ENCODE peak calls at places on chromosomes 16 and 17, in ten cellular contexts. One of them, this sample, is unnamed.

GRCh38 chr16:17224859-17225258 is 245.9 kb downstream of the XYLT1 start:
- DNase-seq in K562: no peak
- DNase-seq in mammary epithelial cell: peak
- DNase-seq in HCT116: no peak
- DNase-seq in IMR-90: peak
- DNase-seq in SK-N-MC: peak
- DNase-seq in H9: no peak
- DNase-seq in DND-41: peak
- DNase-seq in GM23248: peak
- DNase-seq in keratinocyte: no peak
- DNase-seq in this sample: no peak

GRCh38 chr17:41308251-41308917 is 725 bp downstream of the KRTAP16-1 start:
- DNase-seq in K562: no peak
- DNase-seq in mammary epithelial cell: peak
- DNase-seq in HCT116: no peak
- DNase-seq in IMR-90: no peak
- DNase-seq in SK-N-MC: no peak
- DNase-seq in H9: no peak
- DNase-seq in DND-41: peak
- DNase-seq in GM23248: peak
- DNase-seq in keratinocyte: no peak
- DNase-seq in this sample: no peak

GRCh38 chr17:79188048-79188447 is 113.4 kb downstream of the ENGASE start:
- DNase-seq in K562: peak
- DNase-seq in mammary epithelial cell: no peak
- DNase-seq in HCT116: peak
- DNase-seq in IMR-90: no peak
- DNase-seq in SK-N-MC: no peak
- DNase-seq in H9: peak
- DNase-seq in DND-41: no peak
- DNase-seq in GM23248: peak
- DNase-seq in keratinocyte: no peak
- DNase-seq in this sample: no peak

GRCh38 chr16:80804061-80804450 is 342 bp downstream of the CDYL2 start:
- DNase-seq in K562: no peak
- DNase-seq in mammary epithelial cell: peak
- DNase-seq in HCT116: no peak
- DNase-seq in IMR-90: peak
- DNase-seq in SK-N-MC: no peak
- DNase-seq in H9: peak
- DNase-seq in DND-41: no peak
- DNase-seq in GM23248: peak
- DNase-seq in keratinocyte: no peak
- DNase-seq in this sample: peak

GRCh38 chr17:7897773-7898172 is 9.2 kb downstream of the CHD3 start:
- DNase-seq in K562: peak
- DNase-seq in mammary epithelial cell: peak
- DNase-seq in HCT116: no peak
- DNase-seq in IMR-90: peak
- DNase-seq in SK-N-MC: no peak
- DNase-seq in H9: peak
- DNase-seq in DND-41: no peak
- DNase-seq in GM23248: peak
- DNase-seq in keratinocyte: no peak
- DNase-seq in this sample: no peak

GRCh38 chr16:35252356-35252936 is 1793.0 kb downstream of the TP53TG3F start:
- DNase-seq in K562: no peak
- DNase-seq in mammary epithelial cell: no peak
- DNase-seq in HCT116: no peak
- DNase-seq in IMR-90: peak
- DNase-seq in SK-N-MC: no peak
- DNase-seq in H9: no peak
- DNase-seq in DND-41: no peak
- DNase-seq in GM23248: peak
- DNase-seq in keratinocyte: no peak
- DNase-seq in this sample: no peak

GRCh38 chr17:62995377-62995885 is 29.4 kb downstream of the TANC2 start:
- DNase-seq in K562: peak
- DNase-seq in mammary epithelial cell: peak
- DNase-seq in HCT116: peak
- DNase-seq in IMR-90: peak
- DNase-seq in SK-N-MC: peak
- DNase-seq in H9: no peak
- DNase-seq in DND-41: peak
- DNase-seq in GM23248: peak
- DNase-seq in keratinocyte: no peak
- DNase-seq in this sample: peak

GRCh38 chr16:81994485-81994884 is 16.8 kb downstream of the SDR42E1 start:
- DNase-seq in K562: peak
- DNase-seq in mammary epithelial cell: no peak
- DNase-seq in HCT116: no peak
- DNase-seq in IMR-90: no peak
- DNase-seq in SK-N-MC: no peak
- DNase-seq in H9: no peak
- DNase-seq in DND-41: no peak
- DNase-seq in GM23248: peak
- DNase-seq in keratinocyte: no peak
- DNase-seq in this sample: no peak

GRCh38 chr16:369275-369865 is 968 bp downstream of the MRPL28 start:
- DNase-seq in K562: no peak
- DNase-seq in mammary epithelial cell: no peak
- DNase-seq in HCT116: no peak
- DNase-seq in IMR-90: no peak
- DNase-seq in SK-N-MC: no peak
- DNase-seq in H9: no peak
- DNase-seq in DND-41: no peak
- DNase-seq in GM23248: no peak
- DNase-seq in keratinocyte: no peak
- DNase-seq in this sample: no peak
- H3K9ac ChIP-seq in K562: peak
- H3K9ac ChIP-seq in mammary epithelial cell: no peak
- H3K9ac ChIP-seq in HCT116: peak
- H3K9ac ChIP-seq in IMR-90: no peak
- H3K9ac ChIP-seq in SK-N-MC: peak
- H3K9ac ChIP-seq in H9: no peak
- H3K9ac ChIP-seq in DND-41: peak
- H3K9ac ChIP-seq in GM23248: peak
- H3K9ac ChIP-seq in keratinocyte: peak
- H3K9ac ChIP-seq in this sample: no peak

GRCh38 chr17:31595666-31596381 is 204.3 kb downstream of the RAB11FIP4 start:
- DNase-seq in K562: no peak
- DNase-seq in mammary epithelial cell: no peak
- DNase-seq in HCT116: no peak
- DNase-seq in IMR-90: no peak
- DNase-seq in SK-N-MC: no peak
- DNase-seq in H9: no peak
- DNase-seq in DND-41: no peak
- DNase-seq in GM23248: peak
- DNase-seq in keratinocyte: no peak
- DNase-seq in this sample: no peak

GRCh38 chr17:31596382-31597323 is 205.2 kb downstream of the RAB11FIP4 start:
- DNase-seq in K562: no peak
- DNase-seq in mammary epithelial cell: peak
- DNase-seq in HCT116: peak
- DNase-seq in IMR-90: peak
- DNase-seq in SK-N-MC: no peak
- DNase-seq in H9: peak
- DNase-seq in DND-41: peak
- DNase-seq in GM23248: peak
- DNase-seq in keratinocyte: peak
- DNase-seq in this sample: no peak

GRCh38 chr17:31597646-31598387 is 206.3 kb downstream of the RAB11FIP4 start:
- DNase-seq in K562: no peak
- DNase-seq in mammary epithelial cell: no peak
- DNase-seq in HCT116: no peak
- DNase-seq in IMR-90: no peak
- DNase-seq in SK-N-MC: no peak
- DNase-seq in H9: no peak
- DNase-seq in DND-41: no peak
- DNase-seq in GM23248: no peak
- DNase-seq in keratinocyte: no peak
- DNase-seq in this sample: no peak

GRCh38 chr17:31598921-31599571 is 207.6 kb downstream of the RAB11FIP4 start:
- DNase-seq in K562: no peak
- DNase-seq in mammary epithelial cell: no peak
- DNase-seq in HCT116: no peak
- DNase-seq in IMR-90: no peak
- DNase-seq in SK-N-MC: no peak
- DNase-seq in H9: no peak
- DNase-seq in DND-41: no peak
- DNase-seq in GM23248: no peak
- DNase-seq in keratinocyte: no peak
- DNase-seq in this sample: no peak

GRCh38 chr17:31598388-31598760 is 206.9 kb downstream of the RAB11FIP4 start:
- DNase-seq in K562: no peak
- DNase-seq in mammary epithelial cell: no peak
- DNase-seq in HCT116: no peak
- DNase-seq in IMR-90: no peak
- DNase-seq in SK-N-MC: no peak
- DNase-seq in H9: no peak
- DNase-seq in DND-41: no peak
- DNase-seq in GM23248: no peak
- DNase-seq in keratinocyte: no peak
- DNase-seq in this sample: no peak
- H3K9ac ChIP-seq in K562: no peak
- H3K9ac ChIP-seq in mammary epithelial cell: no peak
- H3K9ac ChIP-seq in HCT116: no peak
- H3K9ac ChIP-seq in IMR-90: no peak
- H3K9ac ChIP-seq in SK-N-MC: no peak
- H3K9ac ChIP-seq in H9: no peak
- H3K9ac ChIP-seq in DND-41: no peak
- H3K9ac ChIP-seq in GM23248: no peak
- H3K9ac ChIP-seq in keratinocyte: no peak
- H3K9ac ChIP-seq in this sample: no peak

GRCh38 chr16:85688586-85689284 is at the start of gene GINS2:
- DNase-seq in K562: peak
- DNase-seq in mammary epithelial cell: peak
- DNase-seq in HCT116: peak
- DNase-seq in IMR-90: peak
- DNase-seq in SK-N-MC: no peak
- DNase-seq in H9: peak
- DNase-seq in DND-41: peak
- DNase-seq in GM23248: peak
- DNase-seq in keratinocyte: peak
- DNase-seq in this sample: peak

GRCh38 chr16:85689285-85689949 is 663 bp upstream of the GINS2 start:
- DNase-seq in K562: no peak
- DNase-seq in mammary epithelial cell: no peak
- DNase-seq in HCT116: no peak
- DNase-seq in IMR-90: no peak
- DNase-seq in SK-N-MC: no peak
- DNase-seq in H9: no peak
- DNase-seq in DND-41: no peak
- DNase-seq in GM23248: peak
- DNase-seq in keratinocyte: no peak
- DNase-seq in this sample: no peak

GRCh38 chr16:85685251-85685650 is 3.5 kb downstream of the GINS2 start:
- DNase-seq in K562: no peak
- DNase-seq in mammary epithelial cell: no peak
- DNase-seq in HCT116: no peak
- DNase-seq in IMR-90: no peak
- DNase-seq in SK-N-MC: no peak
- DNase-seq in H9: no peak
- DNase-seq in DND-41: no peak
- DNase-seq in GM23248: no peak
- DNase-seq in keratinocyte: no peak
- DNase-seq in this sample: no peak

GRCh38 chr16:85687651-85688471 is 893 bp downstream of the GINS2 start:
- DNase-seq in K562: peak
- DNase-seq in mammary epithelial cell: no peak
- DNase-seq in HCT116: no peak
- DNase-seq in IMR-90: no peak
- DNase-seq in SK-N-MC: no peak
- DNase-seq in H9: no peak
- DNase-seq in DND-41: peak
- DNase-seq in GM23248: no peak
- DNase-seq in keratinocyte: no peak
- DNase-seq in this sample: no peak

GRCh38 chr16:85686912-85687591 is 1.7 kb downstream of the GINS2 start:
- DNase-seq in K562: peak
- DNase-seq in mammary epithelial cell: no peak
- DNase-seq in HCT116: no peak
- DNase-seq in IMR-90: no peak
- DNase-seq in SK-N-MC: no peak
- DNase-seq in H9: no peak
- DNase-seq in DND-41: peak
- DNase-seq in GM23248: no peak
- DNase-seq in keratinocyte: no peak
- DNase-seq in this sample: no peak
- H3K9ac ChIP-seq in K562: peak
- H3K9ac ChIP-seq in mammary epithelial cell: no peak
- H3K9ac ChIP-seq in HCT116: no peak
- H3K9ac ChIP-seq in IMR-90: no peak
- H3K9ac ChIP-seq in SK-N-MC: no peak
- H3K9ac ChIP-seq in H9: no peak
- H3K9ac ChIP-seq in DND-41: peak
- H3K9ac ChIP-seq in GM23248: no peak
- H3K9ac ChIP-seq in keratinocyte: no peak
- H3K9ac ChIP-seq in this sample: no peak

GRCh38 chr17:72122002-72122310 is 1.1 kb downstream of the SOX9 start:
- DNase-seq in K562: no peak
- DNase-seq in mammary epithelial cell: peak
- DNase-seq in HCT116: no peak
- DNase-seq in IMR-90: peak
- DNase-seq in SK-N-MC: no peak
- DNase-seq in H9: no peak
- DNase-seq in DND-41: no peak
- DNase-seq in GM23248: peak
- DNase-seq in keratinocyte: no peak
- DNase-seq in this sample: no peak

GRCh38 chr17:72123964-72124791 is 3.4 kb downstream of the SOX9 start:
- DNase-seq in K562: no peak
- DNase-seq in mammary epithelial cell: peak
- DNase-seq in HCT116: no peak
- DNase-seq in IMR-90: no peak
- DNase-seq in SK-N-MC: no peak
- DNase-seq in H9: peak
- DNase-seq in DND-41: no peak
- DNase-seq in GM23248: no peak
- DNase-seq in keratinocyte: no peak
- DNase-seq in this sample: no peak

GRCh38 chr17:72122336-72122667 is 1.5 kb downstream of the SOX9 start:
- DNase-seq in K562: no peak
- DNase-seq in mammary epithelial cell: no peak
- DNase-seq in HCT116: no peak
- DNase-seq in IMR-90: no peak
- DNase-seq in SK-N-MC: no peak
- DNase-seq in H9: no peak
- DNase-seq in DND-41: no peak
- DNase-seq in GM23248: no peak
- DNase-seq in keratinocyte: no peak
- DNase-seq in this sample: no peak

GRCh38 chr17:72123496-72123963 is 2.7 kb downstream of the SOX9 start:
- DNase-seq in K562: no peak
- DNase-seq in mammary epithelial cell: peak
- DNase-seq in HCT116: no peak
- DNase-seq in IMR-90: no peak
- DNase-seq in SK-N-MC: no peak
- DNase-seq in H9: no peak
- DNase-seq in DND-41: no peak
- DNase-seq in GM23248: no peak
- DNase-seq in keratinocyte: no peak
- DNase-seq in this sample: no peak

DNA sequence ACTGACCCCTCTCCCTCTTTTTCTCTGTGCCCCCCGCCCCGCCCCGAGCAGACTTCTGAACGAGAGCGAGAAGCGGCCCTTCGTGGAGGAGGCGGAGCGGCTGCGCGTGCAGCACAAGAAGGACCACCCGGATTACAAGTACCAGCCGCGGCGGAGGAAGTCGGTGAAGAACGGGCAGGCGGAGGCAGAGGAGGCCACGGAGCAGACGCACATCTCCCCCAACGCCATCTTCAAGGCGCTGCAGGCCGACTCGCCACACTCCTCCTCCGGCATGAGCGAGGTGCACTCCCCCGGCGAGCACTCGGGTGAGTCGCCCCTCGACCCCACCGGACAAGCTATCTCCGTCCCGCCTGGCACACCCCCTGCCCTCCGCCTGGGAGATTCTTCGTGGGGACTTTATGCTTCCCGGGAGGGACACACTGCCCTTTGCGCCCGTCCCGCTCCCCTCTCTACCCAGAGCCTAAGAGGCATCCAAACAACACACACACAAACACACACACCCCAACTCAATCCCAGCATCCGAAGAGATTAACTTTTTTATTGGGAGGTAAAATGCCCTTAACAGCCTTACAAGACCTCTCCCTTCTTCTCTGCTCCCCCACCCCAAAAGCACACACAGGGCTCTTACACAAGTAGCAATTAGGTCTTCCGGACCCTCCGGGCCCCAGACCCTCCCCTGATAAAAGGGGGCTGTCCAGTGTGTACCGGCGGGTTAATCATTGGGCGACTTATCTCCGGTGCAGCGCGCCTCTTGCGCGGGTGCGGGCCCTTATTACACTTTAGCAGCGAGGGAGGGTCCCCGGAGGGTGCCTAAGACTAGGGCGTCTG is 2.1 kb downstream of the SOX9 start:
- DNase-seq in K562: no peak
- DNase-seq in mammary epithelial cell: peak
- DNase-seq in HCT116: no peak
- DNase-seq in IMR-90: peak
- DNase-seq in SK-N-MC: no peak
- DNase-seq in H9: peak
- DNase-seq in DND-41: no peak
- DNase-seq in GM23248: peak
- DNase-seq in keratinocyte: no peak
- DNase-seq in this sample: no peak
- H3K9ac ChIP-seq in K562: no peak
- H3K9ac ChIP-seq in mammary epithelial cell: peak
- H3K9ac ChIP-seq in HCT116: no peak
- H3K9ac ChIP-seq in IMR-90: peak
- H3K9ac ChIP-seq in SK-N-MC: no peak
- H3K9ac ChIP-seq in H9: no peak
- H3K9ac ChIP-seq in DND-41: no peak
- H3K9ac ChIP-seq in GM23248: peak
- H3K9ac ChIP-seq in keratinocyte: peak
- H3K9ac ChIP-seq in this sample: peak

This sample was measured in neuronal stem cell.